ENCODE peak calls at places on chromosomes 2 and 18, in six cellular contexts. U, J, L, D, W and E are unnamed samples.

GRCh38 chr2:183242937-183243336 is 118.7 kb downstream of the NUP35 start:
- DNase-seq in U (no peak), J (peak), L (peak), D (peak), W (no peak), E (no peak)

GRCh38 chr18:28961669-28962228 is 784.8 kb upstream of the CDH2 start:
- DNase-seq in U (peak), J (peak), L (peak), D (peak), W (peak), E (peak)

GRCh38 chr2:192500550-192501200 is 305.9 kb upstream of the TMEFF2 start:
- DNase-seq in U (no peak), J (no peak), L (peak), D (peak), W (no peak), E (no peak)

GRCh38 chr2:237122214-237122666 is 36.6 kb downstream of the COPS8 start:
- DNase-seq in U (peak), J (peak), L (peak), D (peak), W (no peak), E (peak)

GRCh38 chr18:50401888-50402287 is 27.0 kb downstream of the SKA1 start:
- DNase-seq in U (no peak), J (no peak), L (peak), D (peak), W (no peak), E (no peak)

GRCh38 chr2:13260401-13260800 is 543.7 kb downstream of the TRIB2 start:
- DNase-seq in U (no peak), J (no peak), L (no peak), D (peak), W (peak), E (no peak)

GRCh38 chr2:73851274-73851673 is 22.5 kb downstream of the STAMBP start:
- DNase-seq in U (peak), J (no peak), L (peak), D (peak), W (no peak), E (no peak)

GRCh38 chr2:169716938-169717690 is 16.5 kb upstream of the KLHL23 start:
- DNase-seq in U (no peak), J (no peak), L (no peak), D (peak), W (no peak), E (no peak)

GRCh38 chr2:85504434-85505261 is 34.3 kb upstream of the MAT2A start:
- DNase-seq in U (peak), J (no peak), L (peak), D (peak), W (no peak), E (no peak)

GRCh38 chr2:143282684-143283083 is 153.5 kb downstream of the ARHGAP15 start:
- DNase-seq in U (no peak), J (no peak), L (no peak), D (peak), W (no peak), E (no peak)

GRCh38 chr2:182595650-182596049 is 120.4 kb upstream of the DNAJC10 start:
- DNase-seq in U (no peak), J (no peak), L (no peak), D (no peak), W (no peak), E (no peak)

GRCh38 chr2:135820003-135820618 is 16.9 kb downstream of the LCT start:
- DNase-seq in U (no peak), J (no peak), L (peak), D (no peak), W (no peak), E (no peak)

GRCh38 chr2:85457877-85458316 is 39.4 kb downstream of the SH2D6 start:
- DNase-seq in U (no peak), J (no peak), L (peak), D (peak), W (no peak), E (no peak)

GRCh38 chr2:18819566-18819965 is 230.2 kb upstream of the NT5C1B start:
- DNase-seq in U (no peak), J (no peak), L (no peak), D (no peak), W (no peak), E (no peak)

GRCh38 chr2:11422901-11423435 is 43.0 kb downstream of the E2F6 start:
- DNase-seq in U (no peak), J (no peak), L (no peak), D (no peak), W (no peak), E (no peak)

GRCh38 chr18:13525381-13526029 is 200.9 kb downstream of the FAM210A start:
- DNase-seq in U (no peak), J (no peak), L (no peak), D (no peak), W (no peak), E (no peak)

GRCh38 chr18:37460616-37461015 is 105.0 kb downstream of the CELF4 start:
- DNase-seq in U (no peak), J (no peak), L (peak), D (no peak), W (no peak), E (no peak)

GRCh38 chr2:160063266-160063665 is 851 bp upstream of the PLA2R1 start:
- DNase-seq in U (no peak), J (no peak), L (peak), D (no peak), W (no peak), E (no peak)

GRCh38 chr18:76674596-76674995 is 147.8 kb upstream of the ZNF236 start:
- DNase-seq in U (no peak), J (no peak), L (no peak), D (no peak), W (no peak), E (no peak)

GRCh38 chr2:128442891-128443302 is 124.2 kb upstream of the HS6ST1 start:
- DNase-seq in U (no peak), J (no peak), L (no peak), D (no peak), W (no peak), E (peak)

GRCh38 chr2:187594801-187595200 is 40.6 kb upstream of the TFPI start:
- DNase-seq in U (no peak), J (no peak), L (peak), D (no peak), W (no peak), E (no peak)

GRCh38 chr2:65015731-65016130 is 26.5 kb downstream of the SLC1A4 start:
- DNase-seq in U (no peak), J (no peak), L (peak), D (no peak), W (no peak), E (no peak)

GRCh38 chr2:127721311-127721977 is 20.1 kb downstream of the SFT2D3 start:
- DNase-seq in U (no peak), J (no peak), L (peak), D (peak), W (no peak), E (no peak)

GRCh38 chr18:75104483-75104882 is 104.5 kb downstream of the PTGR3 start:
- DNase-seq in U (no peak), J (no peak), L (no peak), D (no peak), W (no peak), E (peak)

GRCh38 chr18:46632401-46633089 is 24.5 kb downstream of the LOXHD1 start:
- DNase-seq in U (peak), J (no peak), L (peak), D (peak), W (no peak), E (peak)

GRCh38 chr2:157875720-157876065 is 437 bp downstream of the ACVR1 start:
- DNase-seq in U (no peak), J (no peak), L (peak), D (peak), W (peak), E (peak)

GRCh38 chr2:231362785-231363184 is 32.7 kb upstream of the B3GNT7 start:
- DNase-seq in U (no peak), J (no peak), L (no peak), D (no peak), W (no peak), E (no peak)

GRCh38 chr2:68832161-68832869 is 38.9 kb downstream of the BMP10 start:
- DNase-seq in U (no peak), J (peak), L (peak), D (peak), W (no peak), E (no peak)

GRCh38 chr18:52481116-52481515 is 141.1 kb downstream of the DCC start:
- DNase-seq in U (no peak), J (no peak), L (no peak), D (no peak), W (no peak), E (no peak)

GRCh38 chr2:19073522-19073921 is 284.9 kb downstream of the OSR1 start:
- DNase-seq in U (no peak), J (no peak), L (peak), D (peak), W (no peak), E (peak)

GRCh38 chr2:62038980-62039771 is 133.7 kb downstream of the COMMD1 start:
- DNase-seq in U (no peak), J (peak), L (peak), D (peak), W (no peak), E (no peak)

GRCh38 chr2:88059979-88060906 is 4.7 kb upstream of the KRCC1 start:
- DNase-seq in U (no peak), J (peak), L (peak), D (peak), W (peak), E (no peak)

GRCh38 chr2:98172150-98172765 is 85.3 kb downstream of the VWA3B start:
- DNase-seq in U (no peak), J (no peak), L (no peak), D (no peak), W (no peak), E (no peak)

GRCh38 chr2:161312996-161313395 is 4.8 kb downstream of the PSMD14 start:
- DNase-seq in U (no peak), J (no peak), L (peak), D (peak), W (no peak), E (no peak)

GRCh38 chr2:29747786-29748470 is 173.5 kb downstream of the ALK start:
- DNase-seq in U (peak), J (no peak), L (peak), D (peak), W (no peak), E (no peak)

GRCh38 chr2:106734165-106734564 is 151.8 kb downstream of the ST6GAL2 start:
- DNase-seq in U (no peak), J (no peak), L (no peak), D (no peak), W (no peak), E (no peak)

GRCh38 chr2:2590796-2591541 is 259.9 kb upstream of the MYT1L start:
- DNase-seq in U (peak), J (no peak), L (no peak), D (no peak), W (no peak), E (no peak)

GRCh38 chr2:100640329-100641114 is 77.7 kb downstream of the PDCL3 start:
- DNase-seq in U (no peak), J (no peak), L (peak), D (no peak), W (no peak), E (no peak)

GRCh38 chr18:48794251-48794970 is 156.4 kb downstream of the SMAD7 start:
- DNase-seq in U (no peak), J (no peak), L (no peak), D (no peak), W (no peak), E (no peak)

GRCh38 chr2:10466801-10467200 is 18.7 kb upstream of the ODC1 start:
- DNase-seq in U (no peak), J (no peak), L (no peak), D (no peak), W (no peak), E (no peak)